ENCODE peak calls at places on chromosomes 1 and 21, in nine cellular contexts. U is H9; A is CD4-positive, alpha-beta T cell; E is suprapubic skin; K is fibroblast of pulmonary artery; F is AG09319; P is WTC11; W is heart left ventricle; Y is astrocyte. N is an unnamed sample.

GRCh38 chr1:168725060-168725459 is 3.9 kb downstream of the DPT start:
- DNase-seq in Y (no peak), K (no peak), E (no peak), A (no peak), P (no peak), F (no peak), U (no peak), W (no peak), N (no peak)

GRCh38 chr1:6170742-6171201 is 9.3 kb downstream of the CHD5 start:
- DNase-seq in E (no peak), K (no peak), U (no peak), Y (no peak), P (no peak), W (no peak), A (no peak), F (no peak), N (no peak)

GRCh38 chr21:37525810-37526209 is 159.2 kb downstream of the DYRK1A start:
- DNase-seq in A (no peak), Y (peak; percentile 50), K (peak; percentile 8), P (no peak), F (no peak), E (no peak), W (no peak), U (no peak), N (no peak)

GRCh38 chr1:150931773-150932172 is 5.6 kb downstream of the SETDB1 start:
- DNase-seq in K (peak; percentile 37), F (no peak), Y (peak; percentile 5), P (no peak), A (no peak), W (no peak), E (no peak), U (no peak), N (no peak)

GRCh38 chr1:228308628-228309547 is 97.7 kb downstream of the TRIM11 start:
- DNase-seq in K (no peak), A (peak; percentile 28), F (no peak), P (no peak), W (no peak), Y (no peak), U (peak; percentile 45), E (peak; percentile 37), N (no peak)

GRCh38 chr1:199690520-199690919 is 337.0 kb upstream of the NR5A2 start:
- DNase-seq in E (no peak), Y (no peak), K (no peak), F (no peak), A (no peak), P (no peak), W (no peak), U (no peak), N (no peak)

GRCh38 chr21:45186709-45187108 is 101.0 kb downstream of the POFUT2 start:
- DNase-seq in F (no peak), E (no peak), W (no peak), K (no peak), P (no peak), U (no peak), A (no peak), Y (no peak), N (no peak)

GRCh38 chr1:210328032-210328745 is 513 bp upstream of the HHAT start:
- DNase-seq in F (no peak), A (no peak), P (no peak), Y (no peak), E (no peak), U (no peak), W (peak; percentile 24), K (no peak), N (no peak)

GRCh38 chr1:180027949-180028445 is 73.4 kb downstream of the CEP350 start:
- DNase-seq in W (no peak), U (no peak), Y (peak; percentile 78), A (no peak), P (no peak), E (no peak), K (peak; percentile 92), F (peak; percentile 20), N (no peak)

GRCh38 chr1:115310821-115311220 is 27.2 kb downstream of the NGF start:
- DNase-seq in U (no peak), A (no peak), K (no peak), Y (no peak), P (no peak), F (no peak), W (no peak), E (no peak), N (no peak)

GRCh38 chr1:161192476-161193465 is 6.1 kb downstream of the ADAMTS4 start:
- DNase-seq in E (no peak), P (peak; percentile 68), W (peak; percentile 70), U (peak; percentile 74), K (peak; percentile 84), F (peak; percentile 38), Y (peak; percentile 27), A (peak; percentile 66), N (peak; percentile 66)

GRCh38 chr21:41947596-41948403 is 6.0 kb downstream of the C2CD2 start:
- DNase-seq in F (no peak), E (no peak), K (peak; percentile 50), P (no peak), U (no peak), W (no peak), A (no peak), Y (peak; percentile 31), N (no peak)

GRCh38 chr1:40221977-40222772 is 25.6 kb upstream of the TMCO2 start:
- DNase-seq in W (no peak), K (no peak), E (no peak), Y (no peak), A (no peak), U (no peak), P (no peak), F (no peak), N (no peak)

GRCh38 chr1:172480421-172480820 is 36.6 kb upstream of the PIGC start:
- DNase-seq in Y (no peak), F (no peak), U (no peak), P (no peak), W (no peak), E (no peak), A (no peak), K (no peak), N (no peak)

GRCh38 chr1:80929868-80930508 is 870.7 kb upstream of the ADGRL2 start:
- DNase-seq in A (no peak), F (no peak), W (no peak), P (peak; percentile 11), K (no peak), U (no peak), E (no peak), Y (no peak), N (no peak)
- TF ChIP-seq CTCF in A (no peak), F (no peak), W (no peak), P (no peak), K (no peak), U (no peak), E (no peak), Y (no peak), N (no peak)

GRCh38 chr1:99331083-99331482 is 66.8 kb downstream of the PLPPR4 start:
- DNase-seq in K (no peak), U (no peak), A (no peak), W (no peak), Y (no peak), F (no peak), P (no peak), E (no peak), N (no peak)

GRCh38 chr1:99328171-99328570 is 63.9 kb downstream of the PLPPR4 start:
- DNase-seq in K (no peak), Y (no peak), E (no peak), W (no peak), U (peak; percentile 27), A (no peak), P (no peak), F (no peak), N (no peak)

GRCh38 chr1:99327357-99327756 is 63.1 kb downstream of the PLPPR4 start:
- DNase-seq in U (peak; percentile 31), Y (no peak), P (no peak), W (no peak), A (no peak), F (no peak), E (no peak), K (no peak), N (peak; percentile 30)

GRCh38 chr1:99326215-99326949 is 62.1 kb downstream of the PLPPR4 start:
- DNase-seq in P (no peak), Y (no peak), W (no peak), E (no peak), F (no peak), A (no peak), U (no peak), K (peak; percentile 1), N (no peak)
- TF ChIP-seq CTCF in P (peak; percentile 22), Y (no peak), W (no peak), E (no peak), F (peak; percentile 34), A (no peak), U (peak; percentile 71), K (peak; percentile 35), N (no peak)

GRCh38 chr1:205346956-205347574 is 9.7 kb downstream of the KLHDC8A start:
- DNase-seq in A (no peak), Y (peak; percentile 68), U (no peak), W (no peak), P (no peak), E (no peak), F (no peak), K (no peak), N (no peak)

GRCh38 chr1:205340674-205341073 is 16.0 kb downstream of the KLHDC8A start:
- DNase-seq in A (no peak), E (no peak), F (no peak), P (no peak), K (no peak), W (no peak), Y (no peak), U (no peak), N (no peak)

GRCh38 chr1:205345761-205346160 is 11.0 kb downstream of the KLHDC8A start:
- DNase-seq in P (no peak), Y (no peak), U (no peak), A (no peak), F (no peak), K (no peak), E (no peak), W (no peak), N (no peak)

GRCh38 chr1:205344010-205344808 is 12.5 kb downstream of the KLHDC8A start:
- DNase-seq in A (peak; percentile 52), K (no peak), W (no peak), U (no peak), Y (no peak), E (no peak), F (no peak), P (peak; percentile 66), N (peak; percentile 50)

DNA sequence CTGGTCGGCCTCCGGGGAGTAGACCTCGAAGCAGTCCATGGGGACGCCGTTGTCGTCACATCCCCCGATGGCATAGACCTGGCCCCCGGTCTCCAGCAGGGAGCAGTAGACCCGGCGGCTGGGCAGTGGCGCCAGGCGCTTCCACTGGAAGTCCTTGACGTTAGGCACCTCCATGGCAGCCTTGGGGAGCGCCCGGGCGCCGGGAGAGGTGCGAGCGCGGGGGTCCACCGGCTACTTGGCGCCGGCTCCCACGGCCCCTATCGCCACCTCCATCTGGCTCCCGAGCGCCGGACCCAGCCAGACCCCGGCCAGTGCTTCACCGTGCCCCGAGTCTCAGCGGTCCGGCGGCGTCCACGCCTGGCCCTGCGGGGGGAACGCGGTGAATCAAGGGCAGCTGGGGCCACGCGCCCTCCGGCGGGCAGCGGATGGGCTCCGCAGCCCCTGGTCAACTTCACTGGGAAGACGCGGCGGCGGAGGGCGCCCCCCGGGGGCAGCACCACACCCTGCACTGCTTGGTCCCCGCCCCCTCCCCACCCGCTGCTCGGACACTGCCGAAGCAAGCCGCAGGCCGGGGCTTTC is 13.2 kb downstream of the KLHDC8A start:
- DNase-seq in F (no peak), E (no peak), P (peak; percentile 71), A (peak; percentile 37), Y (no peak), U (peak; percentile 74), K (no peak), W (no peak), N (no peak)
- TF ChIP-seq CTCF in F (no peak), E (no peak), P (peak; percentile 38), A (no peak), Y (no peak), U (peak; percentile 65), K (peak; percentile 20), W (no peak), N (no peak)

GRCh38 chr1:47951545-47952235 is 45.5 kb downstream of the TRABD2B start:
- DNase-seq in P (no peak), F (no peak), U (peak; percentile 36), A (no peak), Y (no peak), E (no peak), W (no peak), K (no peak), N (no peak)
- TF ChIP-seq CTCF in P (no peak), F (peak; percentile 10), U (peak; percentile 48), A (no peak), Y (no peak), E (no peak), W (no peak), K (no peak), N (no peak)